ENCODE peak calls at places on chromosomes 16 and 17, in four cellular contexts. G, H, B and X are unnamed samples.

GRCh38 chr16:49455181-49455990 is 81.8 kb downstream of the C16orf78 start:
- DNase-seq in G (no peak), H (peak), B (no peak), X (no peak)

GRCh38 chr16:19831678-19832077 is 53.0 kb downstream of the GPRC5B start:
- DNase-seq in G (no peak), H (no peak), B (peak), X (peak)

GRCh38 chr17:82152114-82152513 is 54.1 kb upstream of the FASN start:
- DNase-seq in G (no peak), H (no peak), B (no peak), X (no peak)

GRCh38 chr16:87681990-87682570 is 79.8 kb downstream of the JPH3 start:
- DNase-seq in G (peak), H (peak), B (peak), X (peak)

GRCh38 chr16:12494716-12495115 is 309.0 kb downstream of the CPPED1 start:
- DNase-seq in G (peak), H (no peak), B (no peak), X (no peak)

GRCh38 chr17:13154403-13154802 is 136.6 kb upstream of the ELAC2 start:
- DNase-seq in G (no peak), H (no peak), B (peak), X (no peak)

GRCh38 chr16:28289106-28289505 is 3.2 kb upstream of the SBK1 start:
- DNase-seq in G (no peak), H (no peak), B (no peak), X (no peak)

GRCh38 chr17:62827722-62828498 is 19.8 kb upstream of the MARCHF10 start:
- DNase-seq in G (no peak), H (no peak), B (peak), X (peak)

GRCh38 chr16:50066482-50067289 is 916 bp downstream of the HEATR3 start:
- DNase-seq in G (no peak), H (no peak), B (no peak), X (no peak)

GRCh38 chr17:8152981-8153549 is 861 bp upstream of the PER1 start:
- DNase-seq in G (no peak), H (peak), B (no peak), X (no peak)

DNA sequence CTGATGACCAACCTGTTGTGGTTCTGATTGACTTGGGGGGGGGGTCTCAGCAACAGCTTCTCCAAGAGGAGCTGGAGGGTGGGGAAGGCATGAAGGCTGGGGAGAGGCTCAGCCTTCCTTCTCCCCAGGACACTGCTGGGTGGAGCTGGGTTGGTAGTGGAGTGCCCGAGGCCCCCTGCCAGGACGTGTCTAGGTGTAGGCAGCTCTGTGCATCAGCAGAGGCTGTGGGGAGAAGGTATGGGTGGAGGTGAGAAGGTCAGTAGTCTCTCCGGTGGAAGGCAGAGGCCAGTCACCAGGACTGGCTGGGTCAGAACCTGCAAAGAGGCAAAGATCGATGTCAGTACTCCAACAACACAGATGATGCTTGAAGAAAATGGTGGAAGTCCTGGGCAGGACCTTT is 3.9 kb downstream of the CHAD start:
- DNase-seq in G (no peak), H (no peak), B (no peak), X (no peak)
- H3K18ac ChIP-seq in G (no peak), H (no peak), B (no peak), X (no peak)

DNA sequence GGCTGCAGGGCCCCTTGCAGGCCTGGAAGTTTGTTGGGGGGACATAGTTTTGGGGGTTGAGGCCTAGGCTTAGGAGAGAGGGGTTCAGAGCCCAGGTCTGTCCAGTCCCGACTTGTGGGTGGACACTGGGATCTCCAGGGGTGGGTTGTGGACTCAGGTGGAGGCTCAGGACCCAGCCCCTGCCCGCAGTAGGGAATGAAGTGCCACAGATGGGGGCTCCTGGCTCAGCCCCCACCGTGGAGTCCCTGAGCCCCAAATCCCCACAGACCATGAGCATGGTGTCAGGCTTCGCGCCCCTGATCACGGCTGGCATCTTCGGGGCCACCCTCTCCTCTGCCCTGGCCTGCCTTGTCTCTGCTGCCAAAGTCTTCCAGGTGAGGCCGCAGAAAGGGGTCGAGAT is 14.3 kb downstream of the SLC12A3 start:
- DNase-seq in G (no peak), H (no peak), B (no peak), X (no peak)
- H3K18ac ChIP-seq in G (no peak), H (no peak), B (no peak), X (no peak)

GRCh38 chr16:68411086-68411485 is 37.2 kb downstream of the SMPD3 start:
- DNase-seq in G (no peak), H (no peak), B (no peak), X (no peak)
- H3K18ac ChIP-seq in G (no peak), H (no peak), B (no peak), X (no peak)

DNA sequence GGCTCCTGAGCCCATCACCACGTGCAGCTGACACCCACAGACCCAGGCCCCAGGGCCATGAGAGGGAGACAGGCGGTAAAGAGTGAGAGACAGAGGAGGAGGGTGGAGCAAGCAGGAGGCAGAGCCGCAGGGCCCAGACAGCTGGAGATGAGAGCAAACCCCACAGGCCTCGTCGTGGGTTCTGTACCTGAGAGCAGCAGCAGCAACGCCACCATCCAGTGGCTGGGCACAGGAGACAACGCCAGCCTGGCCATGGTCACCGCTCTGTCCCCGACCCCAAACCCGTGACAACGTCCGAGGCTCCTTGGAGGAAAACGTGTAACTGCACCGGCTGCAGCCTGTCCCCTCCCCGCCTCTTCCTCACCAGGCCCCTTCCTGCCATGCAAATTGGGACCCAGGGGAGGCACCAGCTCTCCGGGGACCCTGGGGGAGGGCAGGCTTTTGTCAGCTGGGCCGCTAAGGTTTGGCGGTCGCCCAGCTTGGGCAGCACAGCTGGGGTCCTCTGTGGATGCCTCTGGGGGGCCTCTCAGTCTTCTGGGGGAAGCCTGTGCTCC is at the start of gene CD79B:
- DNase-seq in G (no peak), H (no peak), B (no peak), X (no peak)
- H3K18ac ChIP-seq in G (no peak), H (no peak), B (no peak), X (no peak)